ENCODE peak calls at places on chromosome X, in six cellular contexts. I is GM23338, H is prostate gland, P is stomach, B is HepG2, J is H1. U is an unnamed sample.

GRCh38 chrX:144006811-144007210 is 122.9 kb downstream of the UBE2NL start:
- DNase-seq in I (no peak), P (no peak), B (no peak), J (no peak), H (no peak), U (peak)

GRCh38 chrX:3548743-3549441 is 164.6 kb downstream of the PRKX start:
- DNase-seq in H (peak), I (peak), J (no peak), B (peak), P (no peak), U (no peak)

GRCh38 chrX:150607200-150607599 is 38.8 kb downstream of the MTM1 start:
- DNase-seq in H (no peak), I (no peak), P (no peak), B (no peak), J (no peak), U (no peak)

GRCh38 chrX:103099706-103100105 is 6.8 kb upstream of the NXF3 start:
- DNase-seq in P (no peak), J (no peak), I (no peak), B (no peak), H (no peak), U (no peak)

GRCh38 chrX:120604359-120604782 is 470 bp downstream of the MCTS1 start:
- DNase-seq in H (no peak), P (no peak), B (peak), J (no peak), I (no peak), U (no peak)

GRCh38 chrX:48487362-48487785 is 11.4 kb downstream of the FTSJ1 start:
- DNase-seq in I (peak), J (no peak), B (peak), H (no peak), P (peak), U (no peak)

GRCh38 chrX:344371-344901 is 25.8 kb upstream of the GTPBP6 start:
- DNase-seq in I (no peak), B (no peak), P (no peak), J (peak), H (no peak), U (no peak)

GRCh38 chrX:1336331-1337143 is at the start of gene IL3RA:
- DNase-seq in B (no peak), J (no peak), P (no peak), H (no peak), I (no peak), U (no peak)

GRCh38 chrX:42934020-42934701 is 156.2 kb upstream of the PPP1R2C start:
- DNase-seq in P (no peak), I (no peak), J (no peak), B (no peak), H (no peak), U (no peak)

GRCh38 chrX:111822191-111822590 is 53.8 kb upstream of the TRPC5OS start:
- DNase-seq in H (no peak), I (no peak), P (no peak), J (no peak), B (no peak), U (no peak)

GRCh38 chrX:19774905-19775304 is 112.5 kb downstream of the SH3KBP1 start:
- DNase-seq in P (no peak), B (no peak), I (no peak), J (no peak), H (no peak), U (no peak)

GRCh38 chrX:8192276-8192675 is 21.2 kb upstream of the VCX2 start:
- DNase-seq in I (no peak), P (no peak), B (no peak), H (no peak), J (no peak), U (no peak)

GRCh38 chrX:15356444-15356843 is 21.1 kb upstream of the PIGA start:
- DNase-seq in J (no peak), H (no peak), P (no peak), B (no peak), I (no peak), U (no peak)

GRCh38 chrX:149540621-149541520 is at the start of gene EOLA1:
- DNase-seq in I (no peak), B (peak), H (peak), P (peak), J (no peak), U (peak)

GRCh38 chrX:77431227-77431626 is 16.0 kb upstream of the FGF16 start:
- DNase-seq in H (no peak), I (peak), P (no peak), B (no peak), J (no peak), U (no peak)

GRCh38 chrX:37785569-37785968 is 5.7 kb downstream of the CYBB start:
- DNase-seq in I (no peak), B (no peak), H (no peak), P (no peak), J (no peak), U (no peak)

GRCh38 chrX:149682031-149682430 is 29.8 kb upstream of the MAGEA11 start:
- DNase-seq in J (no peak), H (no peak), B (no peak), I (peak), P (no peak), U (no peak)

GRCh38 chrX:105038672-105039328 is 181.7 kb downstream of the TEX13A start:
- DNase-seq in P (no peak), I (no peak), H (no peak), B (no peak), J (no peak), U (no peak)

GRCh38 chrX:38616904-38617303 is 55.6 kb downstream of the TSPAN7 start:
- DNase-seq in P (no peak), H (no peak), J (no peak), I (no peak), B (no peak), U (no peak)

GRCh38 chrX:17655232-17656034 is 81.9 kb upstream of the SCML1 start:
- DNase-seq in J (peak), P (no peak), B (no peak), I (peak), H (no peak), U (no peak)

GRCh38 chrX:4091046-4091760 is 377.8 kb upstream of the PRKX start:
- DNase-seq in P (no peak), H (no peak), I (no peak), B (no peak), J (no peak), U (no peak)

GRCh38 chrX:7948483-7948882 is 21.3 kb upstream of the PNPLA4 start:
- DNase-seq in P (no peak), J (no peak), B (no peak), H (no peak), I (no peak), U (no peak)

GRCh38 chrX:132508834-132509233 is 20.0 kb upstream of the MBNL3 start:
- DNase-seq in H (no peak), P (no peak), B (no peak), I (no peak), J (no peak), U (no peak)

GRCh38 chrX:107780525-107780924 is 3.0 kb downstream of the NCBP2L start:
- DNase-seq in J (no peak), I (no peak), P (no peak), H (no peak), B (no peak), U (no peak)

GRCh38 chrX:123184858-123185251 is 777 bp downstream of the GRIA3 start:
- DNase-seq in I (peak), H (no peak), J (peak), P (no peak), B (no peak), U (no peak)

GRCh38 chrX:48509245-48509590 is 426 bp downstream of the PORCN start:
- DNase-seq in H (no peak), I (peak), B (no peak), J (no peak), P (no peak), U (no peak)

GRCh38 chrX:68918202-68918601 is 89.4 kb downstream of the EFNB1 start:
- DNase-seq in J (no peak), I (no peak), H (no peak), B (no peak), P (no peak), U (no peak)

GRCh38 chrX:93538575-93538974 is 134.8 kb downstream of the NAP1L3 start:
- DNase-seq in J (no peak), I (peak), B (no peak), H (no peak), P (no peak), U (no peak)

GRCh38 chrX:110021180-110022022 is 18.5 kb downstream of the TMEM164 start:
- DNase-seq in H (no peak), P (no peak), B (no peak), J (no peak), I (no peak), U (no peak)
- H3K27ac ChIP-seq in H (no peak), P (peak), B (no peak), J (no peak), I (no peak), U (no peak)

DNA sequence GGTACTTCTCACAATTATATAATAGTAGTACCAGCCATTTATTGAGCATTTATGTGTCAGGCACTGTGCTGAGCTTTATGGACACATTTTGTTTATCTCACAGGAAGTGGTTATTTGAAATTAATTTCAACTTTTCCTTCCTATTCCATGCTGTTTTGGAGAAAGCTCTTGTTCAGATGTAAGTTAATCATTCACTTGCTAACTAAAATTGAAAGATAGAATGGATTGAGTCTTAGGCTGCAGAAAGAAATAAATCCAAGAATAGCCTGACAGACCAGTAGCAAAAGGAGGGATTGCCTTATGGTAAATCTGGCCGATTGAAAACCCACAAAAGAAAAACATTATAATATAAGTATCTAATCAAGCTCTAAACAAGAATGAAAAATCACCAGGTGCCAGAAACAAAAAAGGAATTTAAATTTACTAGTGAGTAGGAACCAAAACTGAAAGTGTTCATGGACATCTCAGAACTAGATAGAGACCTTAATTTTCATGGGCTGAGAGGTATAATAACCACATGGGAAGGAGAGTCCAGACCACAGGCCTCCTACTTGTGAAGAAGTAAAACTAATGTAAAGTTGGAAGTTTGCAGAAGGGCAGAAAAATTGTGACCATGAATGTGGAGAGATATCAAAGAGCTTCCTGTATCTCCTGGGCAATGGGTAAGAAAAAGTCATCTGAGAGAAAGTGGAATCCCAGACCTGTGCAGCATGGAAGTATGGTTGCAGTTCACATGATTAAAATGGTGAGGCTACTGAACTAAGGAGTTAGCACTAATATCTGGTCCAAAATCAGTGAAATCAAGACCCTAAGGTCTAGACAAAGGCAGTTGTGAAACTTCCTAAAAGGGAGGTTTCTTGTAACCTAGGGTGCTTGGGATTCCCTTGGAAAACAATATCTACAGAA is 38.0 kb downstream of the RADX start:
- DNase-seq in J (no peak), I (no peak), P (no peak), B (no peak), H (no peak), U (no peak)
- TF ChIP-seq POLR2AphosphoS5 in J (no peak), I (no peak), P (no peak), B (no peak), H (no peak), U (no peak)

DNA sequence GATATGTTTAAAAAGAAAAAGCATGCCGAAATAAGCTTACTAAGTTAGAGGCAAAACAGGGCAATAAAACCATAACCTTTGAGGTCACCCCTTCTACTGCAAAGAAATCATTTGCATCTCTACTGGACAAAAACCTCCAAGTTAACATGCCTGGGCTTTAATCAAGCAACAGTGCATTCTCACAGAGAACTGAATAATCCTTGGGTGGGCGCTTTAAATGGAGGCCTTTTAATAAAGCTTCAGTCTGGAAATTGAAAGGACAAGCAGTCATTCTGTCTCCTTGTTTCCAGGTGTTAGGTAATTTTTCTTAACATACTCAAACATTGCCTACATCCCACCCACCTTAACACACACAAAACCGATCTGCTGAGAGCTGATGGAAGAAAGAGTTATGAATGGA is 34.5 kb upstream of the SMS start:
- DNase-seq in H (no peak), B (no peak), I (no peak), P (no peak), J (no peak), U (no peak)
- H3K27ac ChIP-seq in H (no peak), B (no peak), I (peak), P (no peak), J (no peak), U (no peak)

GRCh38 chrX:119565110-119565663 is at the start of gene STEEP1:
- DNase-seq in H (peak), B (peak), J (peak), P (peak), I (peak), U (peak)
- TF ChIP-seq POLR2AphosphoS5 in H (peak), B (peak), J (peak), P (peak), I (peak), U (peak)

GRCh38 chrX:134240209-134240608 is 3.2 kb downstream of the CCDC160 start:
- DNase-seq in I (peak), B (no peak), J (no peak), P (no peak), H (no peak), U (no peak)
- H3K27ac ChIP-seq in I (no peak), B (no peak), J (no peak), P (no peak), H (no peak), U (no peak)

GRCh38 chrX:66021758-66022741 is 17.8 kb downstream of the VSIG4 start:
- DNase-seq in I (no peak), H (no peak), P (no peak), B (no peak), J (no peak), U (no peak)

GRCh38 chrX:66023726-66024467 is 16.0 kb downstream of the VSIG4 start:
- DNase-seq in B (no peak), I (no peak), P (no peak), H (no peak), J (no peak), U (no peak)

GRCh38 chrX:66024570-66024969 is 15.3 kb downstream of the VSIG4 start:
- DNase-seq in H (no peak), I (no peak), B (no peak), J (no peak), P (no peak), U (no peak)

GRCh38 chrX:66021407-66021757 is 18.5 kb downstream of the VSIG4 start:
- DNase-seq in I (no peak), H (no peak), P (no peak), J (no peak), B (no peak), U (no peak)

GRCh38 chrX:66022742-66023725 is 16.8 kb downstream of the VSIG4 start:
- DNase-seq in B (no peak), P (no peak), H (no peak), J (no peak), I (peak), U (no peak)
- TF ChIP-seq POLR2AphosphoS5 in B (no peak), P (no peak), H (no peak), J (no peak), I (no peak), U (no peak)

DNA sequence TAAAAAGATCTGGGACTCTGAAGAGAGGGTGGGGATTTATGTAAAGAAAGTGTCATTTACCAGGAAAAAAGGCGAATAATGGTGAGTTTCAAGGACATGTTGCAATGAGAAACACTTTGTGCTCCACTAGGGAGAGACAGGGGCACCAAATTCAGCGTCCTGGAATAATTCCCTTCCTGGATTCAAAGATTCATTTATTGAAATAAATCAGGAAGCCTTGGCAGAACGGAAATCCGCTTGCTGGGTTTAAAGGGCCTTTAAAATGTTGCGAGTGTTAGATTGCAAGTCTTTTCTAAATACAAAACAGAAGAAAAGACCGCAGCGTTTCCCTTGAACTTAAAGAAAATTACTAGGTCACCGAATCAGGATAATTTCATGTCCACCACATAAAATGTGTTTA is 3.8 kb upstream of the ZIC3 start:
- DNase-seq in P (no peak), B (no peak), J (no peak), H (no peak), I (no peak), U (no peak)
- H3K27ac ChIP-seq in P (no peak), B (no peak), J (no peak), H (no peak), I (no peak), U (no peak)

GRCh38 chrX:118272237-118272636 is 73.7 kb upstream of the WDR44 start:
- DNase-seq in B (no peak), I (no peak), P (no peak), H (no peak), J (no peak), U (no peak)

GRCh38 chrX:118271770-118272169 is 74.1 kb upstream of the WDR44 start:
- DNase-seq in J (no peak), P (no peak), H (no peak), I (no peak), B (no peak), U (no peak)
- TF ChIP-seq POLR2AphosphoS5 in J (no peak), P (no peak), H (no peak), I (no peak), B (no peak), U (no peak)

GRCh38 chrX:155615938-155616337 is 3.2 kb upstream of the TMLHE start:
- DNase-seq in B (no peak), P (no peak), H (no peak), J (no peak), I (no peak), U (no peak)
- H3K27ac ChIP-seq in B (no peak), P (no peak), H (no peak), J (no peak), I (no peak), U (no peak)